ENCODE peak calls at places on chromosome 1, in nine cellular contexts. E is transverse colon, R is ovary, T is HepG2, P is tibial nerve, M is A549, Y is K562, Q is suprapubic skin, L is upper lobe of left lung. V is an unnamed sample. For H3K4me1, the result is how much of the 10 kb centered on the place peaks cover.

GRCh38 chr1:175338447-175339135 is 146.0 kb upstream of the KIAA0040 start:
- DNase-seq in E (peak), R (no peak), T (peak), P (no peak), M (peak), Y (peak), Q (no peak), L (no peak), V (no peak)

GRCh38 chr1:197320991-197321531 is 53.0 kb downstream of the CRB1 start:
- DNase-seq in E (no peak), R (peak), T (no peak), P (peak), M (peak), Y (no peak), Q (no peak), L (no peak), V (no peak)

GRCh38 chr1:38932496-38933014 is 9.1 kb downstream of the RHBDL2 start:
- DNase-seq in E (no peak), R (no peak), T (no peak), P (no peak), M (no peak), Y (no peak), Q (no peak), L (no peak), V (no peak)

GRCh38 chr1:243421784-243422183 is 165.9 kb downstream of the SDCCAG8 start:
- DNase-seq in E (peak), R (peak), T (no peak), P (no peak), M (peak), Y (no peak), Q (no peak), L (no peak), V (peak)

GRCh38 chr1:187091666-187092065 is 262.9 kb downstream of the PLA2G4A start:
- DNase-seq in E (no peak), R (no peak), T (no peak), P (no peak), M (peak), Y (no peak), Q (no peak), L (no peak), V (no peak)

GRCh38 chr1:54564312-54565112 is 16.5 kb downstream of the ACOT11 start:
- DNase-seq in E (peak), R (peak), T (no peak), P (no peak), M (no peak), Y (no peak), Q (no peak), L (peak), V (peak)

GRCh38 chr1:55869050-55869449 is 653.9 kb upstream of the USP24 start:
- DNase-seq in E (no peak), R (no peak), T (no peak), P (peak), M (no peak), Y (no peak), Q (no peak), L (no peak), V (no peak)

GRCh38 chr1:22169816-22170215 is 26.9 kb upstream of the WNT4 start:
- DNase-seq in E (no peak), R (no peak), T (no peak), P (no peak), M (no peak), Y (no peak), Q (no peak), L (no peak), V (no peak)

GRCh38 chr1:248818505-248819374 is 7.0 kb downstream of the SH3BP5L start:
- DNase-seq in E (no peak), R (no peak), T (no peak), P (no peak), M (no peak), Y (no peak), Q (no peak), L (no peak), V (no peak)

GRCh38 chr1:94002046-94002787 is 93.0 kb upstream of the GCLM start:
- DNase-seq in E (no peak), R (no peak), T (no peak), P (no peak), M (no peak), Y (no peak), Q (no peak), L (no peak), V (no peak)

GRCh38 chr1:161238039-161238473 is at the start of gene NR1I3:
- DNase-seq in E (no peak), R (no peak), T (peak), P (no peak), M (no peak), Y (no peak), Q (no peak), L (no peak), V (no peak)

GRCh38 chr1:17438977-17439249 is 564 bp downstream of the RCC2 start:
- DNase-seq in E (no peak), R (peak), T (no peak), P (no peak), M (no peak), Y (no peak), Q (no peak), L (peak), V (no peak)

GRCh38 chr1:226110249-226111108 is 48.0 kb downstream of the H3-3A start:
- DNase-seq in E (peak), R (peak), T (no peak), P (peak), M (peak), Y (peak), Q (no peak), L (peak), V (peak)

GRCh38 chr1:43348809-43349593 is 9.8 kb upstream of the CDC20 start:
- DNase-seq in E (peak), R (peak), T (peak), P (peak), M (peak), Y (no peak), Q (peak), L (peak), V (peak)

GRCh38 chr1:12356004-12356890 is 126.4 kb downstream of the VPS13D start:
- DNase-seq in E (no peak), R (no peak), T (peak), P (no peak), M (peak), Y (no peak), Q (no peak), L (no peak), V (no peak)

GRCh38 chr1:41378999-41379740 is 17.9 kb downstream of the FOXO6 start:
- DNase-seq in E (no peak), R (no peak), T (no peak), P (no peak), M (no peak), Y (no peak), Q (no peak), L (no peak), V (no peak)

GRCh38 chr1:147463022-147463421 is 78.3 kb upstream of the BCL9 start:
- DNase-seq in E (no peak), R (no peak), T (no peak), P (no peak), M (no peak), Y (no peak), Q (no peak), L (no peak), V (no peak)

GRCh38 chr1:32393832-32394140 is 455 bp downstream of the BSDC1 start:
- DNase-seq in E (peak), R (no peak), T (no peak), P (peak), M (peak), Y (no peak), Q (no peak), L (no peak), V (peak)

GRCh38 chr1:32872189-32872898 is 1.6 kb upstream of the FNDC5 start:
- DNase-seq in E (peak), R (peak), T (peak), P (peak), M (peak), Y (peak), Q (peak), L (no peak), V (peak)

GRCh38 chr1:53454019-53454418 is 5.2 kb upstream of the DMRTB1 start:
- DNase-seq in E (no peak), R (no peak), T (no peak), P (no peak), M (no peak), Y (no peak), Q (no peak), L (no peak), V (no peak)

GRCh38 chr1:157133431-157133830 is 4.8 kb downstream of the ETV3 start:
- DNase-seq in E (no peak), R (no peak), T (no peak), P (no peak), M (no peak), Y (no peak), Q (no peak), L (no peak), V (no peak)

GRCh38 chr1:182617075-182617429 is 12.9 kb upstream of the RGS16 start:
- DNase-seq in E (no peak), R (no peak), T (no peak), P (no peak), M (no peak), Y (no peak), Q (no peak), L (no peak), V (no peak)

GRCh38 chr1:174713796-174714195 is 266.0 kb downstream of the GPR52 start:
- DNase-seq in E (no peak), R (no peak), T (peak), P (no peak), M (no peak), Y (no peak), Q (no peak), L (no peak), V (no peak)

GRCh38 chr1:36570478-36571060 is 87.9 kb upstream of the CSF3R start:
- DNase-seq in E (no peak), R (no peak), T (no peak), P (no peak), M (no peak), Y (no peak), Q (no peak), L (no peak), V (no peak)

GRCh38 chr1:206723500-206724472 is 39.1 kb downstream of the MAPKAPK2 start:
- DNase-seq in E (no peak), R (peak), T (no peak), P (no peak), M (peak), Y (no peak), Q (no peak), L (peak), V (peak)
- TF ChIP-seq EP300 in E (no peak), R (no peak), T (no peak), P (no peak), M (peak), Y (no peak), Q (no peak), L (no peak), V (no peak)

GRCh38 chr1:10516244-10516643 is 41.5 kb downstream of the PEX14 start:
- DNase-seq in E (no peak), R (no peak), T (peak), P (no peak), M (no peak), Y (no peak), Q (no peak), L (no peak), V (no peak)
- H3K4me1 ChIP-seq in E (under half), R (under half), T (half or more), P (under half), M (under half), Y (under half), Q (half or more), L (half or more), V (under half)

GRCh38 chr1:163999131-163999530 is 559.9 kb upstream of the PBX1 start:
- DNase-seq in E (no peak), R (no peak), T (no peak), P (no peak), M (no peak), Y (no peak), Q (no peak), L (no peak), V (no peak)
- TF ChIP-seq EP300 in E (no peak), R (no peak), T (no peak), P (no peak), M (no peak), Y (no peak), Q (no peak), L (no peak), V (no peak)

GRCh38 chr1:24990796-24991195 is 60.7 kb upstream of the RUNX3 start:
- DNase-seq in E (no peak), R (no peak), T (no peak), P (no peak), M (no peak), Y (no peak), Q (no peak), L (no peak), V (no peak)
- H3K4me1 ChIP-seq in E (under half), R (under half), T (under half), P (under half), M (under half), Y (under half), Q (under half), L (under half), V (under half)

DNA sequence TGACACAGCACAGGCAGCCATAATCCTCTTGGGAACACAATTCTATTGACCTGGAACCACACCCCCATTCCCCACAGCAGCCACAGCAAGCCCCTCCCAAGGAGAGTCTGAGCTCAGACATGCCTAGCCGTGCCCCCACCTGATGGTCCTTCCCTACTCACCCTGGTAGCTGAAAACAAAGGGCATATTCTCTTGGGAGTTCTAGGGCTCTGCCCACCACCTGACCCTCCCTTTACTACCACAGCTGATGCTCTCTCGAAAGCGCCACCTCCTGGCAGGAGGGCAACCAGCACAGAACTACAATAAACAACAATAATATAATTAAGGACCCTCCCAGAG is 184.8 kb upstream of the COA6 start:
- DNase-seq in E (no peak), R (no peak), T (peak), P (no peak), M (no peak), Y (no peak), Q (no peak), L (no peak), V (no peak)
- TF ChIP-seq EP300 in E (no peak), R (no peak), T (no peak), P (no peak), M (no peak), Y (no peak), Q (no peak), L (no peak), V (no peak)

DNA sequence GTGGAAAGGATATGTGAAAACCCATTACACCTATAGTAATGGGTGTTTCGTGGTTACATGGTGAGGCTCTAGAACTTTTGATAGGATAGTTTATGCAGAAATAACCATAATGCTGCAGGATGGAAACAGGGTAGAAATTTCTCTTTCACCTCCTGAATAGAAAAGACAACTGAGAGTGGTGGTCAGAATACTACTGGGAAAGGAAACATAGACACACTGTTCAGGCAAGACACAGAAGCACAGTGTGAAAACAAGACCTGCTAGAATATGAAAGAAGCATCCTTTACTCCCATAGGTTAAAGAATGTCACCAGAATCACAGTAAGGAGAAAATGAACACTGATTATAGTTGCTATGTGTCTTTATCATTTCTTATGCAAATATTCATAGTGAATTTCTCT is 496.6 kb downstream of the DPYD start:
- DNase-seq in E (no peak), R (no peak), T (no peak), P (no peak), M (no peak), Y (no peak), Q (no peak), L (no peak), V (no peak)
- H3K4me1 ChIP-seq in E (under half), R (under half), T (under half), P (under half), M (under half), Y (under half), Q (under half), L (under half), V (under half)

GRCh38 chr1:217478450-217478849 is 152.4 kb downstream of the GPATCH2 start:
- DNase-seq in E (no peak), R (no peak), T (no peak), P (no peak), M (no peak), Y (no peak), Q (no peak), L (no peak), V (no peak)

GRCh38 chr1:217484881-217485280 is 146.0 kb downstream of the GPATCH2 start:
- DNase-seq in E (no peak), R (no peak), T (no peak), P (no peak), M (no peak), Y (no peak), Q (no peak), L (no peak), V (no peak)

GRCh38 chr1:217482356-217483102 is 148.4 kb downstream of the GPATCH2 start:
- DNase-seq in E (no peak), R (no peak), T (no peak), P (no peak), M (no peak), Y (no peak), Q (no peak), L (no peak), V (no peak)
- TF ChIP-seq EP300 in E (no peak), R (no peak), T (no peak), P (no peak), M (no peak), Y (no peak), Q (no peak), L (no peak), V (no peak)

GRCh38 chr1:52238474-52238873 is 96.6 kb downstream of the ZFYVE9 start:
- DNase-seq in E (no peak), R (no peak), T (no peak), P (no peak), M (no peak), Y (no peak), Q (no peak), L (no peak), V (no peak)
- H3K4me1 ChIP-seq in E (under half), R (under half), T (under half), P (under half), M (under half), Y (under half), Q (under half), L (under half), V (under half)